ENCODE peak calls at places on chromosomes 12 and 14, in nine cellular contexts. One of them, this sample, is unnamed.

GRCh38 chr12:41486718-41487117 is 298.6 kb downstream of the PDZRN4 start:
- DNase-seq in brain microvascular endothelial cell: peak
- DNase-seq in H9: no peak
- DNase-seq in GM06990: no peak
- DNase-seq in suprapubic skin: no peak
- DNase-seq in tibial artery: no peak
- DNase-seq in prostate gland: no peak
- DNase-seq in mesothelial cell of epicardium: no peak
- DNase-seq in progenitor cell of endocrine pancreas: no peak
- DNase-seq in this sample: no peak

GRCh38 chr12:114194066-114194465 is 211.9 kb downstream of the TBX5 start:
- DNase-seq in tibial artery: no peak
- DNase-seq in prostate gland: no peak
- DNase-seq in GM06990: no peak
- DNase-seq in progenitor cell of endocrine pancreas: no peak
- DNase-seq in suprapubic skin: no peak
- DNase-seq in brain microvascular endothelial cell: no peak
- DNase-seq in mesothelial cell of epicardium: no peak
- DNase-seq in H9: no peak
- DNase-seq in this sample: no peak

GRCh38 chr12:1644523-1645438 is 15.8 kb downstream of the WNT5B start:
- DNase-seq in prostate gland: peak
- DNase-seq in brain microvascular endothelial cell: peak
- DNase-seq in suprapubic skin: no peak
- DNase-seq in tibial artery: peak
- DNase-seq in progenitor cell of endocrine pancreas: no peak
- DNase-seq in GM06990: no peak
- DNase-seq in mesothelial cell of epicardium: no peak
- DNase-seq in H9: no peak
- DNase-seq in this sample: no peak

GRCh38 chr14:74505831-74506230 is 12.3 kb downstream of the ISCA2 start:
- DNase-seq in GM06990: no peak
- DNase-seq in suprapubic skin: no peak
- DNase-seq in prostate gland: no peak
- DNase-seq in progenitor cell of endocrine pancreas: no peak
- DNase-seq in tibial artery: no peak
- DNase-seq in brain microvascular endothelial cell: no peak
- DNase-seq in mesothelial cell of epicardium: no peak
- DNase-seq in H9: no peak
- DNase-seq in this sample: peak

GRCh38 chr14:34684578-34684977 is 29.8 kb downstream of the CFL2 start:
- DNase-seq in mesothelial cell of epicardium: no peak
- DNase-seq in progenitor cell of endocrine pancreas: no peak
- DNase-seq in brain microvascular endothelial cell: no peak
- DNase-seq in H9: no peak
- DNase-seq in suprapubic skin: no peak
- DNase-seq in prostate gland: no peak
- DNase-seq in tibial artery: no peak
- DNase-seq in GM06990: no peak
- DNase-seq in this sample: no peak

GRCh38 chr12:106901276-106901675 is 54.4 kb upstream of the TMEM263 start:
- DNase-seq in GM06990: no peak
- DNase-seq in tibial artery: no peak
- DNase-seq in prostate gland: no peak
- DNase-seq in H9: no peak
- DNase-seq in progenitor cell of endocrine pancreas: no peak
- DNase-seq in suprapubic skin: no peak
- DNase-seq in mesothelial cell of epicardium: no peak
- DNase-seq in brain microvascular endothelial cell: no peak
- DNase-seq in this sample: no peak

GRCh38 chr14:88470542-88471440 is 84.0 kb downstream of the PTPN21 start:
- DNase-seq in progenitor cell of endocrine pancreas: no peak
- DNase-seq in brain microvascular endothelial cell: no peak
- DNase-seq in mesothelial cell of epicardium: no peak
- DNase-seq in GM06990: no peak
- DNase-seq in H9: no peak
- DNase-seq in suprapubic skin: no peak
- DNase-seq in prostate gland: no peak
- DNase-seq in tibial artery: no peak
- DNase-seq in this sample: no peak

GRCh38 chr12:21656931-21657335 is 709 bp downstream of the LDHB start:
- DNase-seq in mesothelial cell of epicardium: no peak
- DNase-seq in brain microvascular endothelial cell: peak
- DNase-seq in progenitor cell of endocrine pancreas: no peak
- DNase-seq in GM06990: no peak
- DNase-seq in prostate gland: peak
- DNase-seq in H9: peak
- DNase-seq in suprapubic skin: no peak
- DNase-seq in tibial artery: no peak
- DNase-seq in this sample: peak

GRCh38 chr14:51939727-51940126 is 49.6 kb upstream of the RTRAF start:
- DNase-seq in GM06990: peak
- DNase-seq in progenitor cell of endocrine pancreas: no peak
- DNase-seq in suprapubic skin: no peak
- DNase-seq in prostate gland: no peak
- DNase-seq in tibial artery: no peak
- DNase-seq in mesothelial cell of epicardium: no peak
- DNase-seq in H9: no peak
- DNase-seq in brain microvascular endothelial cell: no peak
- DNase-seq in this sample: no peak

GRCh38 chr12:89756638-89757321 is 48.1 kb upstream of the ATP2B1 start:
- DNase-seq in brain microvascular endothelial cell: peak
- DNase-seq in progenitor cell of endocrine pancreas: no peak
- DNase-seq in H9: no peak
- DNase-seq in suprapubic skin: no peak
- DNase-seq in GM06990: peak
- DNase-seq in prostate gland: no peak
- DNase-seq in mesothelial cell of epicardium: no peak
- DNase-seq in tibial artery: no peak
- DNase-seq in this sample: no peak

GRCh38 chr14:95903616-95904107 is 27.0 kb downstream of the TUNAR start:
- DNase-seq in suprapubic skin: no peak
- DNase-seq in tibial artery: no peak
- DNase-seq in mesothelial cell of epicardium: no peak
- DNase-seq in prostate gland: no peak
- DNase-seq in H9: no peak
- DNase-seq in brain microvascular endothelial cell: no peak
- DNase-seq in progenitor cell of endocrine pancreas: no peak
- DNase-seq in GM06990: no peak
- DNase-seq in this sample: no peak

GRCh38 chr12:100573168-100573498 is 351 bp upstream of the GAS2L3 start:
- DNase-seq in mesothelial cell of epicardium: no peak
- DNase-seq in tibial artery: no peak
- DNase-seq in brain microvascular endothelial cell: no peak
- DNase-seq in GM06990: no peak
- DNase-seq in progenitor cell of endocrine pancreas: no peak
- DNase-seq in prostate gland: no peak
- DNase-seq in suprapubic skin: no peak
- DNase-seq in H9: no peak
- DNase-seq in this sample: no peak

GRCh38 chr12:101761347-101761746 is 22.1 kb upstream of the SYCP3 start:
- DNase-seq in suprapubic skin: no peak
- DNase-seq in tibial artery: no peak
- DNase-seq in GM06990: no peak
- DNase-seq in H9: no peak
- DNase-seq in mesothelial cell of epicardium: no peak
- DNase-seq in brain microvascular endothelial cell: peak
- DNase-seq in prostate gland: peak
- DNase-seq in progenitor cell of endocrine pancreas: no peak
- DNase-seq in this sample: no peak

GRCh38 chr12:62785941-62786559 is 148.9 kb downstream of the PPM1H start:
- DNase-seq in brain microvascular endothelial cell: peak
- DNase-seq in H9: no peak
- DNase-seq in suprapubic skin: no peak
- DNase-seq in mesothelial cell of epicardium: no peak
- DNase-seq in GM06990: no peak
- DNase-seq in tibial artery: no peak
- DNase-seq in progenitor cell of endocrine pancreas: no peak
- DNase-seq in prostate gland: no peak
- DNase-seq in this sample: no peak

GRCh38 chr14:64878775-64879634 is 702 bp downstream of the SPTB start:
- DNase-seq in H9: peak
- DNase-seq in prostate gland: no peak
- DNase-seq in tibial artery: no peak
- DNase-seq in progenitor cell of endocrine pancreas: no peak
- DNase-seq in brain microvascular endothelial cell: no peak
- DNase-seq in suprapubic skin: peak
- DNase-seq in mesothelial cell of epicardium: no peak
- DNase-seq in GM06990: peak
- DNase-seq in this sample: no peak

GRCh38 chr12:6570264-6570887 is 2.3 kb upstream of the NOP2 start:
- DNase-seq in prostate gland: no peak
- DNase-seq in GM06990: no peak
- DNase-seq in mesothelial cell of epicardium: no peak
- DNase-seq in progenitor cell of endocrine pancreas: peak
- DNase-seq in suprapubic skin: no peak
- DNase-seq in brain microvascular endothelial cell: no peak
- DNase-seq in H9: peak
- DNase-seq in tibial artery: no peak
- DNase-seq in this sample: no peak
- TF ChIP-seq CTCF in prostate gland: peak
- TF ChIP-seq CTCF in GM06990: peak
- TF ChIP-seq CTCF in mesothelial cell of epicardium: peak
- TF ChIP-seq CTCF in progenitor cell of endocrine pancreas: peak
- TF ChIP-seq CTCF in suprapubic skin: no peak
- TF ChIP-seq CTCF in brain microvascular endothelial cell: peak
- TF ChIP-seq CTCF in H9: peak
- TF ChIP-seq CTCF in tibial artery: no peak
- TF ChIP-seq CTCF in this sample: no peak

DNA sequence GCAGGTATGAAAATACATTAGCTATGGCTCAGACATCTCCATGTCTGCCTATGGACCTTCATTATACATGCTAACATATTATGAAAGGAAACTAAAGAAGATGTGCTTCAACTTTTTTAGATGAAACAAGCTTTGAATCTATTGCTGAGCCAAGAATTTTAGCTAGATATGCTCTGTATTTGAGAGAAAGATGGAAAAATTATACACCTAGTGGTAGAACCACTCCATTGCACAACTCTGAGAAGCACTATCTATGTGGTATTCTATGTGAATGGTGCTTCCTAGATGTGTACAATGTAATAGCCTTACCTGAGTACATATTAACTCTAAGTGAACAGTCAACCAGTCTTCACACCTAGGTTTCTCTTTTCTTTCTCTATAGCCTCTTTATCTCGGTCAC is 17.3 kb downstream of the EPYC start:
- DNase-seq in progenitor cell of endocrine pancreas: no peak
- DNase-seq in H9: no peak
- DNase-seq in suprapubic skin: no peak
- DNase-seq in prostate gland: no peak
- DNase-seq in mesothelial cell of epicardium: no peak
- DNase-seq in brain microvascular endothelial cell: no peak
- DNase-seq in GM06990: no peak
- DNase-seq in tibial artery: no peak
- DNase-seq in this sample: no peak
- TF ChIP-seq CTCF in progenitor cell of endocrine pancreas: peak
- TF ChIP-seq CTCF in H9: peak
- TF ChIP-seq CTCF in suprapubic skin: no peak
- TF ChIP-seq CTCF in prostate gland: no peak
- TF ChIP-seq CTCF in mesothelial cell of epicardium: peak
- TF ChIP-seq CTCF in brain microvascular endothelial cell: peak
- TF ChIP-seq CTCF in GM06990: peak
- TF ChIP-seq CTCF in tibial artery: no peak
- TF ChIP-seq CTCF in this sample: no peak

GRCh38 chr14:71932229-71932951 is at the start of gene RGS6:
- DNase-seq in brain microvascular endothelial cell: no peak
- DNase-seq in prostate gland: peak
- DNase-seq in GM06990: peak
- DNase-seq in mesothelial cell of epicardium: peak
- DNase-seq in tibial artery: no peak
- DNase-seq in H9: peak
- DNase-seq in suprapubic skin: no peak
- DNase-seq in progenitor cell of endocrine pancreas: peak
- DNase-seq in this sample: no peak
- TF ChIP-seq CTCF in brain microvascular endothelial cell: no peak
- TF ChIP-seq CTCF in prostate gland: peak
- TF ChIP-seq CTCF in GM06990: no peak
- TF ChIP-seq CTCF in mesothelial cell of epicardium: no peak
- TF ChIP-seq CTCF in tibial artery: peak
- TF ChIP-seq CTCF in H9: peak
- TF ChIP-seq CTCF in suprapubic skin: no peak
- TF ChIP-seq CTCF in progenitor cell of endocrine pancreas: peak
- TF ChIP-seq CTCF in this sample: no peak

GRCh38 chr12:9068600-9068999 is 47.1 kb downstream of the A2M start:
- DNase-seq in GM06990: no peak
- DNase-seq in H9: no peak
- DNase-seq in tibial artery: no peak
- DNase-seq in suprapubic skin: no peak
- DNase-seq in brain microvascular endothelial cell: no peak
- DNase-seq in prostate gland: no peak
- DNase-seq in progenitor cell of endocrine pancreas: no peak
- DNase-seq in mesothelial cell of epicardium: no peak
- DNase-seq in this sample: no peak

GRCh38 chr12:9064815-9065606 is 50.7 kb downstream of the A2M start:
- DNase-seq in brain microvascular endothelial cell: peak
- DNase-seq in prostate gland: peak
- DNase-seq in progenitor cell of endocrine pancreas: peak
- DNase-seq in GM06990: no peak
- DNase-seq in suprapubic skin: peak
- DNase-seq in tibial artery: peak
- DNase-seq in H9: peak
- DNase-seq in mesothelial cell of epicardium: peak
- DNase-seq in this sample: peak

GRCh38 chr12:9066183-9066623 is 49.5 kb downstream of the A2M start:
- DNase-seq in brain microvascular endothelial cell: no peak
- DNase-seq in H9: no peak
- DNase-seq in suprapubic skin: no peak
- DNase-seq in mesothelial cell of epicardium: no peak
- DNase-seq in progenitor cell of endocrine pancreas: no peak
- DNase-seq in prostate gland: no peak
- DNase-seq in GM06990: no peak
- DNase-seq in tibial artery: no peak
- DNase-seq in this sample: no peak

GRCh38 chr12:9065607-9065856 is 50.2 kb downstream of the A2M start:
- DNase-seq in mesothelial cell of epicardium: no peak
- DNase-seq in GM06990: no peak
- DNase-seq in tibial artery: no peak
- DNase-seq in H9: no peak
- DNase-seq in progenitor cell of endocrine pancreas: no peak
- DNase-seq in suprapubic skin: no peak
- DNase-seq in brain microvascular endothelial cell: no peak
- DNase-seq in prostate gland: no peak
- DNase-seq in this sample: no peak

DNA sequence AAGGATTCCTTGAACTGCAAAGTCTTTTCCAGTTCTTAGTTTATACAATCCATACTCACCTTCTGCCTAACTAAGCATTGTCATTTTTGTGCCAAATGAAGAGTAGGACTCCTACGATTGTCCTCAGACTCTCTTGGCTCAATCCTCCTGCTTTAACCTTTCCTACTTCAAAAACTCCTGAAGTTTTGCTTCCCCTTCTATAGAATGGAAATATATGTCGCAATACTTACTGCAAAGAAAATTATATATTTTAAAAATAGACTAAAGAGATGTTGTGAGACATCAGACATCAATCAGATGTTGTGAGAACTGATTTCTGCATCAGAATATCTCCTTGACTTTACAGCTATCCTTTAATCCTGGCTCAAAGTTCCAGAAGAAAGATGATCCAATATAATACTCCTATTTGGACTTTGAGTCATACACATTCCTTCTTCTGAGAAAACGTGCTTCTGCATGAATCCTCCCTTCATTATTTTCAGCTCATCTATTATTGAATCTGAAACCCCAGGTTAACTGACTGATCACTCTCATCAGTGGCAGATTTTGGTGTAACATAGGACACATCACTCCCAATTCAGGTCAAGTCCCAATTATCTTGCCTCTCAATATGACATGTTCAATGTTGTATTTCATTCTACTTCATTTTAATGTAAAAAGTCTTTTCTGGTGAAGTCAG is 48.8 kb downstream of the A2M start:
- DNase-seq in suprapubic skin: no peak
- DNase-seq in mesothelial cell of epicardium: no peak
- DNase-seq in GM06990: no peak
- DNase-seq in progenitor cell of endocrine pancreas: no peak
- DNase-seq in H9: no peak
- DNase-seq in prostate gland: no peak
- DNase-seq in brain microvascular endothelial cell: no peak
- DNase-seq in tibial artery: no peak
- DNase-seq in this sample: no peak
- TF ChIP-seq CTCF in suprapubic skin: no peak
- TF ChIP-seq CTCF in mesothelial cell of epicardium: no peak
- TF ChIP-seq CTCF in GM06990: no peak
- TF ChIP-seq CTCF in progenitor cell of endocrine pancreas: no peak
- TF ChIP-seq CTCF in H9: no peak
- TF ChIP-seq CTCF in prostate gland: no peak
- TF ChIP-seq CTCF in brain microvascular endothelial cell: no peak
- TF ChIP-seq CTCF in tibial artery: no peak
- TF ChIP-seq CTCF in this sample: no peak

This sample was measured in coronary artery.